ENCODE peak calls at places on chromosomes 7 and 10, in nine cellular contexts. One of them, this sample, is unnamed.

GRCh38 chr10:24854256-24854655 is 98.2 kb downstream of the PRTFDC1 start:
- DNase-seq in nephron progenitor cell: no peak
- DNase-seq in fibroblast of pulmonary artery: no peak
- DNase-seq in fibroblast of the aortic adventitia: no peak
- DNase-seq in AG04450: no peak
- DNase-seq in pancreas: no peak
- DNase-seq in CD4-positive, alpha-beta T cell: no peak
- DNase-seq in GM13977: no peak
- DNase-seq in A549: no peak
- DNase-seq in this sample: no peak

GRCh38 chr10:65838811-65839210 is 1087.0 kb upstream of the LRRTM3 start:
- DNase-seq in nephron progenitor cell: no peak
- DNase-seq in fibroblast of pulmonary artery: no peak
- DNase-seq in fibroblast of the aortic adventitia: no peak
- DNase-seq in AG04450: no peak
- DNase-seq in pancreas: no peak
- DNase-seq in CD4-positive, alpha-beta T cell: no peak
- DNase-seq in GM13977: no peak
- DNase-seq in A549: no peak
- DNase-seq in this sample: no peak

GRCh38 chr7:153027210-153027609 is 267.7 kb downstream of the ACTR3B start:
- DNase-seq in nephron progenitor cell: no peak
- DNase-seq in fibroblast of pulmonary artery: no peak
- DNase-seq in fibroblast of the aortic adventitia: no peak
- DNase-seq in AG04450: no peak
- DNase-seq in pancreas: no peak
- DNase-seq in CD4-positive, alpha-beta T cell: no peak
- DNase-seq in GM13977: no peak
- DNase-seq in A549: no peak
- DNase-seq in this sample: no peak

GRCh38 chr7:45922810-45923209 is 1.7 kb upstream of the IGFBP3 start:
- DNase-seq in nephron progenitor cell: no peak
- DNase-seq in fibroblast of pulmonary artery: peak
- DNase-seq in fibroblast of the aortic adventitia: no peak
- DNase-seq in AG04450: no peak
- DNase-seq in pancreas: no peak
- DNase-seq in CD4-positive, alpha-beta T cell: no peak
- DNase-seq in GM13977: no peak
- DNase-seq in A549: peak
- DNase-seq in this sample: no peak

GRCh38 chr10:70404906-70405824 is 1.2 kb downstream of the EIF4EBP2 start:
- DNase-seq in nephron progenitor cell: peak
- DNase-seq in fibroblast of pulmonary artery: peak
- DNase-seq in fibroblast of the aortic adventitia: peak
- DNase-seq in AG04450: peak
- DNase-seq in pancreas: peak
- DNase-seq in CD4-positive, alpha-beta T cell: no peak
- DNase-seq in GM13977: peak
- DNase-seq in A549: peak
- DNase-seq in this sample: peak

GRCh38 chr7:113321201-113321600 is 202.8 kb upstream of the SMIM30 start:
- DNase-seq in nephron progenitor cell: no peak
- DNase-seq in fibroblast of pulmonary artery: no peak
- DNase-seq in fibroblast of the aortic adventitia: no peak
- DNase-seq in AG04450: no peak
- DNase-seq in pancreas: no peak
- DNase-seq in CD4-positive, alpha-beta T cell: no peak
- DNase-seq in GM13977: no peak
- DNase-seq in A549: no peak
- DNase-seq in this sample: no peak

GRCh38 chr7:134045716-134046115 is 81.4 kb upstream of the LRGUK start:
- DNase-seq in nephron progenitor cell: no peak
- DNase-seq in fibroblast of pulmonary artery: no peak
- DNase-seq in fibroblast of the aortic adventitia: no peak
- DNase-seq in AG04450: no peak
- DNase-seq in pancreas: no peak
- DNase-seq in CD4-positive, alpha-beta T cell: no peak
- DNase-seq in GM13977: no peak
- DNase-seq in A549: no peak
- DNase-seq in this sample: no peak

GRCh38 chr10:625751-626711 is 63.4 kb downstream of the DIP2C start:
- DNase-seq in nephron progenitor cell: no peak
- DNase-seq in fibroblast of pulmonary artery: no peak
- DNase-seq in fibroblast of the aortic adventitia: no peak
- DNase-seq in AG04450: no peak
- DNase-seq in pancreas: no peak
- DNase-seq in CD4-positive, alpha-beta T cell: no peak
- DNase-seq in GM13977: no peak
- DNase-seq in A549: no peak
- DNase-seq in this sample: no peak

GRCh38 chr7:100476903-100477870 is 1.8 kb downstream of the TSC22D4 start:
- DNase-seq in nephron progenitor cell: no peak
- DNase-seq in fibroblast of pulmonary artery: no peak
- DNase-seq in fibroblast of the aortic adventitia: no peak
- DNase-seq in AG04450: no peak
- DNase-seq in pancreas: no peak
- DNase-seq in CD4-positive, alpha-beta T cell: peak
- DNase-seq in GM13977: no peak
- DNase-seq in A549: no peak
- DNase-seq in this sample: no peak

GRCh38 chr7:157011333-157012112 is 1.1 kb upstream of the MNX1 start:
- DNase-seq in nephron progenitor cell: no peak
- DNase-seq in fibroblast of pulmonary artery: no peak
- DNase-seq in fibroblast of the aortic adventitia: no peak
- DNase-seq in AG04450: no peak
- DNase-seq in pancreas: peak
- DNase-seq in CD4-positive, alpha-beta T cell: no peak
- DNase-seq in GM13977: no peak
- DNase-seq in A549: no peak
- DNase-seq in this sample: no peak

GRCh38 chr10:24427678-24428409 is 218.9 kb downstream of the KIAA1217 start:
- DNase-seq in nephron progenitor cell: no peak
- DNase-seq in fibroblast of pulmonary artery: no peak
- DNase-seq in fibroblast of the aortic adventitia: peak
- DNase-seq in AG04450: no peak
- DNase-seq in pancreas: no peak
- DNase-seq in CD4-positive, alpha-beta T cell: no peak
- DNase-seq in GM13977: no peak
- DNase-seq in A549: no peak
- DNase-seq in this sample: no peak

GRCh38 chr7:47496064-47496665 is 85.7 kb downstream of the TNS3 start:
- DNase-seq in nephron progenitor cell: no peak
- DNase-seq in fibroblast of pulmonary artery: no peak
- DNase-seq in fibroblast of the aortic adventitia: no peak
- DNase-seq in AG04450: no peak
- DNase-seq in pancreas: no peak
- DNase-seq in CD4-positive, alpha-beta T cell: no peak
- DNase-seq in GM13977: no peak
- DNase-seq in A549: no peak
- DNase-seq in this sample: no peak

GRCh38 chr10:102511562-102512274 is 7.9 kb downstream of the SUFU start:
- DNase-seq in nephron progenitor cell: no peak
- DNase-seq in fibroblast of pulmonary artery: no peak
- DNase-seq in fibroblast of the aortic adventitia: no peak
- DNase-seq in AG04450: no peak
- DNase-seq in pancreas: no peak
- DNase-seq in CD4-positive, alpha-beta T cell: no peak
- DNase-seq in GM13977: peak
- DNase-seq in A549: no peak
- DNase-seq in this sample: no peak

GRCh38 chr7:138546064-138546619 is 86.1 kb downstream of the TRIM24 start:
- DNase-seq in nephron progenitor cell: no peak
- DNase-seq in fibroblast of pulmonary artery: peak
- DNase-seq in fibroblast of the aortic adventitia: no peak
- DNase-seq in AG04450: no peak
- DNase-seq in pancreas: no peak
- DNase-seq in CD4-positive, alpha-beta T cell: no peak
- DNase-seq in GM13977: no peak
- DNase-seq in A549: no peak
- DNase-seq in this sample: no peak

GRCh38 chr7:38506004-38506403 is 125.2 kb downstream of the AMPH start:
- DNase-seq in nephron progenitor cell: no peak
- DNase-seq in fibroblast of pulmonary artery: no peak
- DNase-seq in fibroblast of the aortic adventitia: no peak
- DNase-seq in AG04450: no peak
- DNase-seq in pancreas: no peak
- DNase-seq in CD4-positive, alpha-beta T cell: no peak
- DNase-seq in GM13977: no peak
- DNase-seq in A549: no peak
- DNase-seq in this sample: no peak

GRCh38 chr10:51092402-51092801 is 18.1 kb downstream of the PRKG1 start:
- DNase-seq in nephron progenitor cell: no peak
- DNase-seq in fibroblast of pulmonary artery: peak
- DNase-seq in fibroblast of the aortic adventitia: peak
- DNase-seq in AG04450: no peak
- DNase-seq in pancreas: peak
- DNase-seq in CD4-positive, alpha-beta T cell: no peak
- DNase-seq in GM13977: no peak
- DNase-seq in A549: no peak
- DNase-seq in this sample: peak

GRCh38 chr10:7135188-7135587 is 275.6 kb downstream of the SFMBT2 start:
- DNase-seq in nephron progenitor cell: no peak
- DNase-seq in fibroblast of pulmonary artery: no peak
- DNase-seq in fibroblast of the aortic adventitia: no peak
- DNase-seq in AG04450: no peak
- DNase-seq in pancreas: no peak
- DNase-seq in CD4-positive, alpha-beta T cell: no peak
- DNase-seq in GM13977: no peak
- DNase-seq in A549: no peak
- DNase-seq in this sample: no peak
- TF ChIP-seq CTCF in nephron progenitor cell: no peak
- TF ChIP-seq CTCF in fibroblast of pulmonary artery: no peak
- TF ChIP-seq CTCF in fibroblast of the aortic adventitia: no peak
- TF ChIP-seq CTCF in AG04450: no peak
- TF ChIP-seq CTCF in pancreas: no peak
- TF ChIP-seq CTCF in CD4-positive, alpha-beta T cell: no peak
- TF ChIP-seq CTCF in GM13977: no peak
- TF ChIP-seq CTCF in A549: no peak
- TF ChIP-seq CTCF in this sample: no peak

DNA sequence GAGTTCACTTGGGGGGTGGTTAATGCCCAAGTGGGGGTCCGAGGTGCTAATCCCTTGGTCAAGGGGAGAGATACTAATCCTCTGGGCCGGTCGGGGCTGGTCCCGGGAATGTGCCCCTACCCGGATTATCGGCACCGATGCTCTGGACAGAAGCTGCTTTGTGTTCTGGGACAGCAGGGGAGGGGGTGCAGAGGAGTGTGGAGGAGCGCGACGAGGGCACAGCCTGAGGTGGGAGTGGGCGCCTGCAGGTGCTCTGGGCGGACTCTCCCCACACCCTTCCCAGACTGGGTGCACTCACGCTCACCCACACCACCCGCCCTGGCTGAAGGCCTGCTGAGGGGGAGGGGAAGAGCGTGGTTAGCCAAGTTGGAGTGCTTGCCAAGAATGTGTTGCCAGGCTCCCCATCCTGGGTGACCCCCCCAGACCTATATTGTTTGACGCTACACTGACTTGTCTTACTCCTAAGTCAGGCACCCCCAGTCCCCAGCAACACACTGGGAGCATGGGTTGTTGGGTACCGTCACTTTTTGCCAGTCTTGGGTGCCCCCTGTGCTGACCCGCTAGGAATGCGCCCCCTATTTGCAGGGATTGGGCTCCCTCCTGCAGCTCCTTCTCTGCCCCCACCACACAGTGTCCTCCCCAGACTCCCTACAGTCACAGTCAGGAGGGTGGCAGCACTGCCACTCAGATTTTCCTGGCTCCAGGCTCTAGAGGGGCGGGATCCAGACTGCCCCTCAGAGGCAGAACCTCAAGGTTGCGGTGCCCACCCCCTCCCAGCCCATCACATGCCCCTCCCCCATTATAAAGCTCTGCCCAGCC is 1.2 kb downstream of the SLC4A2 start:
- DNase-seq in nephron progenitor cell: no peak
- DNase-seq in fibroblast of pulmonary artery: peak
- DNase-seq in fibroblast of the aortic adventitia: peak
- DNase-seq in AG04450: no peak
- DNase-seq in pancreas: peak
- DNase-seq in CD4-positive, alpha-beta T cell: no peak
- DNase-seq in GM13977: no peak
- DNase-seq in A549: peak
- DNase-seq in this sample: no peak
- TF ChIP-seq CTCF in nephron progenitor cell: no peak
- TF ChIP-seq CTCF in fibroblast of pulmonary artery: peak
- TF ChIP-seq CTCF in fibroblast of the aortic adventitia: no peak
- TF ChIP-seq CTCF in AG04450: no peak
- TF ChIP-seq CTCF in pancreas: no peak
- TF ChIP-seq CTCF in CD4-positive, alpha-beta T cell: no peak
- TF ChIP-seq CTCF in GM13977: no peak
- TF ChIP-seq CTCF in A549: peak
- TF ChIP-seq CTCF in this sample: peak

GRCh38 chr10:46254467-46254866 is 32.3 kb upstream of the ANTXRL start:
- DNase-seq in nephron progenitor cell: no peak
- DNase-seq in fibroblast of pulmonary artery: no peak
- DNase-seq in fibroblast of the aortic adventitia: no peak
- DNase-seq in AG04450: no peak
- DNase-seq in pancreas: no peak
- DNase-seq in CD4-positive, alpha-beta T cell: no peak
- DNase-seq in GM13977: no peak
- DNase-seq in A549: no peak
- DNase-seq in this sample: no peak

GRCh38 chr10:46253076-46254006 is 33.5 kb upstream of the ANTXRL start:
- DNase-seq in nephron progenitor cell: no peak
- DNase-seq in fibroblast of pulmonary artery: no peak
- DNase-seq in fibroblast of the aortic adventitia: no peak
- DNase-seq in AG04450: no peak
- DNase-seq in pancreas: no peak
- DNase-seq in CD4-positive, alpha-beta T cell: peak
- DNase-seq in GM13977: no peak
- DNase-seq in A549: no peak
- DNase-seq in this sample: no peak

GRCh38 chr10:46254007-46254383 is 32.8 kb upstream of the ANTXRL start:
- DNase-seq in nephron progenitor cell: no peak
- DNase-seq in fibroblast of pulmonary artery: no peak
- DNase-seq in fibroblast of the aortic adventitia: no peak
- DNase-seq in AG04450: no peak
- DNase-seq in pancreas: no peak
- DNase-seq in CD4-positive, alpha-beta T cell: no peak
- DNase-seq in GM13977: no peak
- DNase-seq in A549: no peak
- DNase-seq in this sample: no peak

GRCh38 chr10:46257099-46257498 is 29.7 kb upstream of the ANTXRL start:
- DNase-seq in nephron progenitor cell: no peak
- DNase-seq in fibroblast of pulmonary artery: no peak
- DNase-seq in fibroblast of the aortic adventitia: no peak
- DNase-seq in AG04450: no peak
- DNase-seq in pancreas: no peak
- DNase-seq in CD4-positive, alpha-beta T cell: no peak
- DNase-seq in GM13977: no peak
- DNase-seq in A549: no peak
- DNase-seq in this sample: no peak

GRCh38 chr10:46255696-46256355 is 31.0 kb upstream of the ANTXRL start:
- DNase-seq in nephron progenitor cell: peak
- DNase-seq in fibroblast of pulmonary artery: peak
- DNase-seq in fibroblast of the aortic adventitia: peak
- DNase-seq in AG04450: no peak
- DNase-seq in pancreas: peak
- DNase-seq in CD4-positive, alpha-beta T cell: peak
- DNase-seq in GM13977: peak
- DNase-seq in A549: peak
- DNase-seq in this sample: peak
- TF ChIP-seq CTCF in nephron progenitor cell: peak
- TF ChIP-seq CTCF in fibroblast of pulmonary artery: peak
- TF ChIP-seq CTCF in fibroblast of the aortic adventitia: peak
- TF ChIP-seq CTCF in AG04450: peak
- TF ChIP-seq CTCF in pancreas: peak
- TF ChIP-seq CTCF in CD4-positive, alpha-beta T cell: peak
- TF ChIP-seq CTCF in GM13977: peak
- TF ChIP-seq CTCF in A549: peak
- TF ChIP-seq CTCF in this sample: peak

GRCh38 chr10:86583983-86584382 is 62.4 kb upstream of the WAPL start:
- DNase-seq in nephron progenitor cell: no peak
- DNase-seq in fibroblast of pulmonary artery: no peak
- DNase-seq in fibroblast of the aortic adventitia: no peak
- DNase-seq in AG04450: no peak
- DNase-seq in pancreas: no peak
- DNase-seq in CD4-positive, alpha-beta T cell: no peak
- DNase-seq in GM13977: no peak
- DNase-seq in A549: peak
- DNase-seq in this sample: no peak
- TF ChIP-seq CTCF in nephron progenitor cell: no peak
- TF ChIP-seq CTCF in fibroblast of pulmonary artery: no peak
- TF ChIP-seq CTCF in fibroblast of the aortic adventitia: no peak
- TF ChIP-seq CTCF in AG04450: no peak
- TF ChIP-seq CTCF in pancreas: no peak
- TF ChIP-seq CTCF in CD4-positive, alpha-beta T cell: peak
- TF ChIP-seq CTCF in GM13977: peak
- TF ChIP-seq CTCF in A549: no peak
- TF ChIP-seq CTCF in this sample: peak

This sample was measured in HFFc6.